ENCODE peak calls at places on chromosomes 6 and 20, in seven cellular contexts. H, I, Y, P, W, Z and C are unnamed samples.

GRCh38 chr20:1811621-1812498 is 83.3 kb upstream of the SIRPA start:
- DNase-seq in Z (no peak), W (no peak), I (peak), H (no peak), Y (no peak), P (no peak), C (peak)

GRCh38 chr20:15511551-15511950 is 1061.7 kb downstream of the KIF16B start:
- DNase-seq in I (no peak), Z (no peak), P (no peak), Y (no peak), H (no peak), W (no peak), C (no peak)

GRCh38 chr6:7909323-7910276 is 988 bp downstream of the TXNDC5 start:
- DNase-seq in H (peak), Y (no peak), I (no peak), Z (peak), W (no peak), P (peak), C (peak)

GRCh38 chr6:7085911-7086310 is 21.9 kb upstream of the RREB1 start:
- DNase-seq in W (no peak), I (no peak), P (no peak), Z (peak), Y (no peak), H (no peak), C (no peak)

GRCh38 chr20:50635014-50635557 is 56.3 kb downstream of the RIPOR3 start:
- DNase-seq in P (no peak), Y (no peak), W (no peak), Z (no peak), I (no peak), H (no peak), C (no peak)

GRCh38 chr20:41169791-41170351 is 32.5 kb downstream of the PLCG1 start:
- DNase-seq in I (no peak), P (no peak), Y (no peak), H (no peak), Z (no peak), W (no peak), C (no peak)

GRCh38 chr20:35318502-35319157 is 26.4 kb upstream of the FAM83C start:
- DNase-seq in I (no peak), Y (peak), P (no peak), Z (no peak), H (no peak), W (no peak), C (peak)

GRCh38 chr20:62276448-62276847 is 26.3 kb upstream of the ADRM1 start:
- DNase-seq in H (no peak), W (no peak), Z (no peak), Y (no peak), P (no peak), I (no peak), C (no peak)

GRCh38 chr6:39184906-39185580 is 44.2 kb downstream of the KCNK5 start:
- DNase-seq in H (no peak), W (no peak), Z (no peak), Y (no peak), P (no peak), I (no peak), C (no peak)

GRCh38 chr20:20417891-20418676 is 50.2 kb downstream of the INSM1 start:
- DNase-seq in W (no peak), I (no peak), Y (no peak), P (no peak), H (no peak), Z (no peak), C (no peak)

GRCh38 chr6:82145926-82146452 is 101.6 kb downstream of the IBTK start:
- DNase-seq in I (no peak), P (no peak), W (no peak), H (no peak), Y (no peak), Z (no peak), C (no peak)

GRCh38 chr20:32487381-32487780 is 97.8 kb downstream of the NOL4L start:
- DNase-seq in I (no peak), H (no peak), W (no peak), P (no peak), Y (no peak), Z (no peak), C (no peak)
- TF ChIP-seq YY1 in I (no peak), H (no peak), W (no peak), P (no peak), Y (no peak), Z (no peak), C (no peak)

DNA sequence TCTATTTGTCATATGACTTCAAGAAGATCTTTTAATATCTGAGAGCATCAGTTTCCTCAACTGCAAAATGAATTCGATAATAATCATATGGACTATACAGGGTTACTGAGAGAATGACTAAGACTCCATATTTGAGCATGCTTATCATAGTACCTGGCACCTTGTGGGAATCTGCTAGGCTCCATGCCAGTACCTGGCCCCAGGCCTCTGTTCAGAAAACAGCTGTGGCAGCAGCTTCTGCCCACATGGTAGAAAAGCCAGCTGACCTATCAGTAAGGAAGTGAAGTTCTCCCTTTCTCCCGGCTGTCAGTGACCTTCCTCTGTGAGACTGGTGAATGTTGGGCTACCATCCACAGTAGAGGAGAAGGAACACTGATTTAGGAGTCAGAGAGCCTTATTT is 574.9 kb upstream of the CHD6 start:
- DNase-seq in P (no peak), Y (no peak), W (no peak), Z (no peak), I (no peak), H (no peak), C (no peak)
- TF ChIP-seq YY1 in P (no peak), Y (no peak), W (no peak), Z (no peak), I (no peak), H (no peak), C (no peak)

GRCh38 chr6:42452171-42453026 is 673 bp upstream of the TRERF1 start:
- DNase-seq in W (no peak), Z (peak), Y (peak), P (peak), I (no peak), H (peak), C (no peak)

GRCh38 chr6:42453027-42453648 is 1.4 kb upstream of the TRERF1 start:
- DNase-seq in P (peak), W (peak), I (peak), Z (peak), H (peak), Y (peak), C (peak)

GRCh38 chr6:42454428-42454791 is 2.7 kb upstream of the TRERF1 start:
- DNase-seq in I (no peak), W (no peak), Y (no peak), H (peak), Z (no peak), P (peak), C (no peak)

GRCh38 chr6:42451595-42452170 is at the start of gene TRERF1:
- DNase-seq in Y (peak), H (peak), I (peak), Z (peak), W (no peak), P (peak), C (no peak)

GRCh38 chr6:42453649-42454427 is 2.1 kb upstream of the TRERF1 start:
- DNase-seq in W (no peak), Y (no peak), I (no peak), H (peak), Z (peak), P (peak), C (no peak)
- TF ChIP-seq YY1 in W (no peak), Y (no peak), I (no peak), H (no peak), Z (no peak), P (no peak), C (no peak)

GRCh38 chr6:130836071-130836670 is 9.0 kb downstream of the SMLR1 start:
- DNase-seq in I (no peak), W (no peak), Y (no peak), Z (no peak), H (no peak), P (no peak), C (no peak)

GRCh38 chr6:130831598-130831997 is 4.4 kb downstream of the SMLR1 start:
- DNase-seq in Z (no peak), H (no peak), W (no peak), Y (no peak), P (no peak), I (no peak), C (no peak)

GRCh38 chr6:130838250-130838649 is 11.0 kb downstream of the SMLR1 start:
- DNase-seq in P (no peak), Y (no peak), I (no peak), H (no peak), Z (no peak), W (no peak), C (no peak)

GRCh38 chr6:130837067-130837466 is 9.9 kb downstream of the SMLR1 start:
- DNase-seq in W (no peak), Y (no peak), H (no peak), Z (no peak), P (no peak), I (no peak), C (no peak)

GRCh38 chr6:130834482-130835251 is 7.5 kb downstream of the SMLR1 start:
- DNase-seq in Z (no peak), Y (no peak), W (no peak), P (no peak), H (no peak), I (no peak), C (peak)
- TF ChIP-seq YY1 in Z (no peak), Y (no peak), W (no peak), P (no peak), H (no peak), I (no peak), C (no peak)

GRCh38 chr6:10397756-10398438 is 17.0 kb downstream of the TFAP2A start:
- DNase-seq in Y (no peak), P (no peak), Z (no peak), H (no peak), I (no peak), W (no peak), C (no peak)

GRCh38 chr6:10393544-10394225 is 21.2 kb downstream of the TFAP2A start:
- DNase-seq in W (no peak), Y (no peak), H (no peak), Z (no peak), P (no peak), I (no peak), C (no peak)

GRCh38 chr6:10395171-10395945 is 19.5 kb downstream of the TFAP2A start:
- DNase-seq in Y (no peak), P (no peak), H (no peak), W (no peak), Z (no peak), I (no peak), C (no peak)

GRCh38 chr6:10396775-10397174 is 18.1 kb downstream of the TFAP2A start:
- DNase-seq in Y (no peak), H (no peak), P (no peak), W (no peak), Z (no peak), I (no peak), C (no peak)

DNA sequence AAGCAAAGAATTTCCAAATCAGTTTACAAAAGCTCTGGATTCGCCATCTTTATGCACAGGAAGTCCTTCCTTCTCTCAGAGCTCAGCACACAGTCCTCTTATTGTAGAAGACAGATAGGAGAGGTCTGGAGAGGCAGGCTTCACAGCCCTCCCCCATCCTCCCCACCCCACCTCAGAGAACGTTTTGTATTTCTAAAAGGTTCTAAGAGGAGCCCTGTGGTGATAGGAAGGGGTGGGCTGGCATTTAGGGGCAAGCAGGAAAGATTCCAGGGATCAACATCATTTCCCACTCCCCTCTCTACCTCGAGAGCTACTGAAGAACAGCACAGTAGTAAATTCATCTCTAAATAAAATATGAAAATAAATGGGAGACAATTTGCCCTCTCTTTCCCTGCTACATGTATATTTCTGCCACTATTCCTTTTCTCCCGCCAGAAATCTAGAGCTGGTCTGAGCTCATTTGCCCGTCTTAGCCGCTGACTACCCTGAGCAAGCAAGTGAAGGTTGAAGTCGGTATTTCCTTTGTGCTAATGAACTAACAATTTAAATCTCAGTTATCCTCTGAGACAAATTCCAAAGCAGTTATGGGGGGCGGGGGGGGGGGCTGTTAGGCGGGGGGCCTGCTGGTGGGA is 18.8 kb downstream of the TFAP2A start:
- DNase-seq in Z (no peak), I (no peak), Y (no peak), H (no peak), P (no peak), W (no peak), C (no peak)
- TF ChIP-seq YY1 in Z (no peak), I (no peak), Y (no peak), H (no peak), P (no peak), W (no peak), C (no peak)